ENCODE peak calls at places on chromosome 2, in ten cellular contexts. One of them, this sample, is unnamed. For H3K4me1, the result is how much of the 10 kb centered on the place peaks cover.

GRCh38 chr2:100399714-100400113 is 17.8 kb downstream of the CHST10 start:
- DNase-seq in hepatocyte: no peak
- DNase-seq in cardiac muscle cell: no peak
- DNase-seq in aorta: no peak
- DNase-seq in GM23248: no peak
- DNase-seq in body of pancreas: no peak
- DNase-seq in prostate gland: no peak
- DNase-seq in NT2/D1: no peak
- DNase-seq in transverse colon: no peak
- DNase-seq in pancreas: no peak
- DNase-seq in this sample: no peak

GRCh38 chr2:189580267-189580661 is 322 bp downstream of the SLC40A1 start:
- DNase-seq in transverse colon: peak
- DNase-seq in NT2/D1: peak
- DNase-seq in body of pancreas: peak
- DNase-seq in GM23248: no peak
- DNase-seq in hepatocyte: peak
- DNase-seq in prostate gland: peak
- DNase-seq in aorta: peak
- DNase-seq in pancreas: peak
- DNase-seq in cardiac muscle cell: peak
- DNase-seq in this sample: peak

GRCh38 chr2:28507806-28508764 is 12.2 kb downstream of the PLB1 start:
- DNase-seq in NT2/D1: no peak
- DNase-seq in prostate gland: no peak
- DNase-seq in cardiac muscle cell: no peak
- DNase-seq in transverse colon: peak
- DNase-seq in pancreas: no peak
- DNase-seq in body of pancreas: no peak
- DNase-seq in hepatocyte: peak
- DNase-seq in GM23248: no peak
- DNase-seq in aorta: no peak
- DNase-seq in this sample: no peak

GRCh38 chr2:20141056-20141762 is 83.7 kb downstream of the SDC1 start:
- DNase-seq in pancreas: no peak
- DNase-seq in body of pancreas: peak
- DNase-seq in prostate gland: peak
- DNase-seq in hepatocyte: peak
- DNase-seq in NT2/D1: no peak
- DNase-seq in transverse colon: peak
- DNase-seq in aorta: peak
- DNase-seq in GM23248: peak
- DNase-seq in cardiac muscle cell: peak
- DNase-seq in this sample: peak

GRCh38 chr2:109736177-109736827 is 57.8 kb upstream of the RGPD5 start:
- DNase-seq in pancreas: peak
- DNase-seq in aorta: peak
- DNase-seq in hepatocyte: peak
- DNase-seq in body of pancreas: peak
- DNase-seq in transverse colon: peak
- DNase-seq in cardiac muscle cell: peak
- DNase-seq in GM23248: peak
- DNase-seq in NT2/D1: peak
- DNase-seq in prostate gland: peak
- DNase-seq in this sample: peak

GRCh38 chr2:10161961-10162441 is 39.5 kb downstream of the RRM2 start:
- DNase-seq in prostate gland: no peak
- DNase-seq in transverse colon: peak
- DNase-seq in cardiac muscle cell: peak
- DNase-seq in pancreas: no peak
- DNase-seq in hepatocyte: no peak
- DNase-seq in NT2/D1: no peak
- DNase-seq in GM23248: peak
- DNase-seq in body of pancreas: no peak
- DNase-seq in aorta: no peak
- DNase-seq in this sample: no peak

GRCh38 chr2:28352726-28353125 is 39.9 kb upstream of the FOSL2 start:
- DNase-seq in pancreas: no peak
- DNase-seq in hepatocyte: no peak
- DNase-seq in transverse colon: no peak
- DNase-seq in cardiac muscle cell: no peak
- DNase-seq in GM23248: no peak
- DNase-seq in body of pancreas: no peak
- DNase-seq in aorta: peak
- DNase-seq in NT2/D1: no peak
- DNase-seq in prostate gland: no peak
- DNase-seq in this sample: no peak

GRCh38 chr2:64143154-64144056 is 815 bp downstream of the PELI1 start:
- DNase-seq in pancreas: peak
- DNase-seq in aorta: peak
- DNase-seq in transverse colon: no peak
- DNase-seq in body of pancreas: peak
- DNase-seq in prostate gland: peak
- DNase-seq in cardiac muscle cell: peak
- DNase-seq in hepatocyte: peak
- DNase-seq in GM23248: peak
- DNase-seq in NT2/D1: peak
- DNase-seq in this sample: peak

GRCh38 chr2:200472853-200473464 is 36.9 kb downstream of the KCTD18 start:
- DNase-seq in cardiac muscle cell: no peak
- DNase-seq in pancreas: no peak
- DNase-seq in body of pancreas: no peak
- DNase-seq in aorta: no peak
- DNase-seq in NT2/D1: no peak
- DNase-seq in GM23248: no peak
- DNase-seq in transverse colon: no peak
- DNase-seq in hepatocyte: no peak
- DNase-seq in prostate gland: no peak
- DNase-seq in this sample: no peak

GRCh38 chr2:200467806-200468686 is 41.8 kb downstream of the KCTD18 start:
- DNase-seq in NT2/D1: no peak
- DNase-seq in prostate gland: no peak
- DNase-seq in aorta: no peak
- DNase-seq in body of pancreas: no peak
- DNase-seq in hepatocyte: no peak
- DNase-seq in pancreas: no peak
- DNase-seq in cardiac muscle cell: no peak
- DNase-seq in GM23248: no peak
- DNase-seq in transverse colon: no peak
- DNase-seq in this sample: no peak

GRCh38 chr2:200471324-200471848 is 38.5 kb downstream of the KCTD18 start:
- DNase-seq in prostate gland: no peak
- DNase-seq in cardiac muscle cell: peak
- DNase-seq in pancreas: no peak
- DNase-seq in GM23248: peak
- DNase-seq in hepatocyte: peak
- DNase-seq in transverse colon: peak
- DNase-seq in body of pancreas: no peak
- DNase-seq in aorta: no peak
- DNase-seq in NT2/D1: no peak
- DNase-seq in this sample: no peak

GRCh38 chr2:200471928-200472645 is 37.8 kb downstream of the KCTD18 start:
- DNase-seq in aorta: no peak
- DNase-seq in prostate gland: no peak
- DNase-seq in cardiac muscle cell: no peak
- DNase-seq in NT2/D1: no peak
- DNase-seq in hepatocyte: no peak
- DNase-seq in GM23248: no peak
- DNase-seq in body of pancreas: no peak
- DNase-seq in transverse colon: no peak
- DNase-seq in pancreas: no peak
- DNase-seq in this sample: no peak

DNA sequence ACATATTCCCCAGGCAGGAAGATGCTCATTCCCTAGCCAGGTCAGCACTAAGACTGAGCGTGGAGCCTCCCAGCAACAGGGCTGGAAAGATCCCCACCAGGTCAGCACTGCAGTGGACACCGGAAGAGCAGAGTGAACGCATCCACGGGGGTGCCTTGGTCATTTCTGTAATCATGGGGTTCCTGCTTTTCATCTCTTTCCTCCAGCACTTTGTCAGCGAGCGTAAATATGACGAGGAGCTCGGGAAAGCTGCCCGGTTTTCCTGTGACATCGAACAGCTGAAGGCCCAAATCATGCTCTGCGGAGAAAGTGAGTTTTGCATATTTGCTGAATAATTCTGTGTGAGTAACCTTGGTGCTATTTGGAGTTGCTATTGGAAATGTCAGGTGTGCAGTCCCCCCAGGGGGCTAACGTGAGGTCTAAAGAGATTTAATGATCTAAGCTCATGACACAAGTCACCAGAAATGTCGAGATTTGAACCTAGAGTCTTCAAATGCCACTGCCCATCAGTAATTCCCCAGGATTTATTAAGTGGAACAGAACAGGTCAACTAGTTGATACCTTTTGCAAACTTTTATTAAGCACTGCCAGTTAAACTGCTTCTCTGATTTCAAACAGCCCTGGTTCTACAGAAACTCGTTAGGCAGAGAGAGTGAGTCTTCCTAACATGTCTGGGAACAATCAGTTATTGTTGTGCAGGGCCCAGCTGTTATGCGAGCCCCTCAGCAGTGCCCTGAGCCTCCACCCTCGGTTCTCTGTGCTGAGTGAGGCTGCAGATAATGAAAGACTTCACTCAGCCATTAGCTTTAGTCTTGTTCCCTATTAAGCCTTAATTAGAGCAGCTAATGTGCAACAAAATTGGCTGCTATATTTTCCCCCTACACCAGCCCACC is 39.9 kb downstream of the KCTD18 start:
- DNase-seq in GM23248: no peak
- DNase-seq in pancreas: no peak
- DNase-seq in prostate gland: no peak
- DNase-seq in transverse colon: peak
- DNase-seq in aorta: no peak
- DNase-seq in hepatocyte: no peak
- DNase-seq in body of pancreas: peak
- DNase-seq in cardiac muscle cell: peak
- DNase-seq in NT2/D1: no peak
- DNase-seq in this sample: peak
- H3K4me1 ChIP-seq in GM23248: under half
- H3K4me1 ChIP-seq in pancreas: under half
- H3K4me1 ChIP-seq in prostate gland: under half
- H3K4me1 ChIP-seq in transverse colon: under half
- H3K4me1 ChIP-seq in aorta: under half
- H3K4me1 ChIP-seq in hepatocyte: under half
- H3K4me1 ChIP-seq in body of pancreas: under half
- H3K4me1 ChIP-seq in cardiac muscle cell: under half
- H3K4me1 ChIP-seq in NT2/D1: under half
- H3K4me1 ChIP-seq in this sample: under half

DNA sequence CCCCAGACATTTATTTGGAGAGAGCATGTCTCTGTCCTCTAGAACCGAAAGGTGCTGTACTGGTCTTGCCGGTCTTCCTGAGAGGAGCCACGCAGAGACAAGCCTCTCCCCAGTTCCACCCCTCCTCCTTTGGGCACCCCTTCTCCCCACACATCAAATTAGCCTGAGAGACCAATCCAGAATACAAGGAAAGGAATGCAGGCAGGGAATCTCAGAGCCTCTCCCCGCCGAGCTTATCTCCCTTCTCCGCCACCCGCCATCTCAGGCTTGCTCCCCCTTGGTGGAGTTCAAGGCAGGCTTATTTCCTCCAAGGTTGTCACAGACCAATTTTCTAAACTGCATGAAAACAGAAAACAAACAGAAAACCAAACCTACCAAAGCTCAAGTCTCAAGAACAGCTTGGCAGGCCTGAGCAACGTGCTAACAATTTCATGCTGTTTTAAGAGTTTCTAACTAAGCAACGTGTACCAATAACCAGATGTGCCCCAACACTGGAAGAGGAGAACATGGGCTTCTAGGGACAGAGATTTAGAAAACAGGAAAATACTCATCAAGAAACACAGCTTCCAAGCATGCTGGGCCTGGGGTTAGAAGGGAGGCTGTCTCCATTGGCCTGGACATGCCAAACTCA is 124.5 kb upstream of the PKDCC start:
- DNase-seq in prostate gland: no peak
- DNase-seq in pancreas: no peak
- DNase-seq in transverse colon: no peak
- DNase-seq in GM23248: no peak
- DNase-seq in hepatocyte: no peak
- DNase-seq in body of pancreas: no peak
- DNase-seq in NT2/D1: no peak
- DNase-seq in aorta: no peak
- DNase-seq in cardiac muscle cell: no peak
- DNase-seq in this sample: no peak
- H3K4me1 ChIP-seq in prostate gland: under half
- H3K4me1 ChIP-seq in pancreas: under half
- H3K4me1 ChIP-seq in transverse colon: under half
- H3K4me1 ChIP-seq in GM23248: under half
- H3K4me1 ChIP-seq in hepatocyte: under half
- H3K4me1 ChIP-seq in body of pancreas: under half
- H3K4me1 ChIP-seq in NT2/D1: under half
- H3K4me1 ChIP-seq in aorta: under half
- H3K4me1 ChIP-seq in cardiac muscle cell: under half
- H3K4me1 ChIP-seq in this sample: under half

DNA sequence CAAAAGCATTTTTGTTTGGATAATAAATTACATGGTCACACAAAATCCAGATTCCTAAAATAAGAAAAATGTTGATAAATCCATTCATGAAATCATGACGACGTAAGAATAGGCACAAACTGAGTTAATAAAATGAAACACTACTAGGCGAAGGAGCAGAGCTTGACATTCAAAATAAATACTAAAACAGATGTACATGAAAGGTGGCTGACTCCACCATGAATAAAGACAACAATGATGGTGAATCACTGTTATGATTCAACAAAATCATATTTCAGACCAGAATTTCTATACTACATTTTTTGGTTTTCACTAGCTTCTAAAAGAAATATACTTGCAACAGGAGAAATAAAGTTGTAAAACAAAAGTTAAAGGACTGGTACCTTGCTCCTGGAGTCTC is 122.0 kb upstream of the RNU4ATAC start:
- DNase-seq in GM23248: peak
- DNase-seq in NT2/D1: no peak
- DNase-seq in cardiac muscle cell: no peak
- DNase-seq in prostate gland: no peak
- DNase-seq in transverse colon: no peak
- DNase-seq in pancreas: no peak
- DNase-seq in aorta: no peak
- DNase-seq in hepatocyte: no peak
- DNase-seq in body of pancreas: no peak
- DNase-seq in this sample: no peak
- H3K4me1 ChIP-seq in GM23248: under half
- H3K4me1 ChIP-seq in NT2/D1: under half
- H3K4me1 ChIP-seq in cardiac muscle cell: under half
- H3K4me1 ChIP-seq in prostate gland: under half
- H3K4me1 ChIP-seq in transverse colon: under half
- H3K4me1 ChIP-seq in pancreas: under half
- H3K4me1 ChIP-seq in aorta: under half
- H3K4me1 ChIP-seq in hepatocyte: under half
- H3K4me1 ChIP-seq in body of pancreas: under half
- H3K4me1 ChIP-seq in this sample: under half

DNA sequence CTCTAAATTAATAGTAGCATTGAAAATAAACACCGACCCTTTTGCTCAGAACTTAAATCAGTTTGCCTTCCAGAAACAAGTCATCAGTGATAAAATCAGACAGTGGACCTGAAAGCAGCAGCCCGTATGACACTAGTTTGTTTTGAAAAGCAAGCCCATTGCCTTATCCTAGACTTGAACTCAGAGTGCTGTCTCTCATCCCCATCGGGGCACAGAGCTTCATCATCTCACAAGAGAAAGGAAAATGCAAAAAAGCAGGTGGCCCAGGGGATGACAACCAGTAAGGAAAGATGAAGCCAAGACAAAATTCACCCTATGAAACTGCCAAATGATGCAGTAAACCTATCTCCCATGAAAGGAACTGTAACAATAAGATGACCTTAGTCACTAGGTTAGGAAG is 71.2 kb downstream of the CERKL start:
- DNase-seq in NT2/D1: no peak
- DNase-seq in body of pancreas: no peak
- DNase-seq in GM23248: no peak
- DNase-seq in transverse colon: no peak
- DNase-seq in aorta: no peak
- DNase-seq in cardiac muscle cell: no peak
- DNase-seq in hepatocyte: no peak
- DNase-seq in prostate gland: no peak
- DNase-seq in pancreas: no peak
- DNase-seq in this sample: no peak
- H3K4me1 ChIP-seq in NT2/D1: under half
- H3K4me1 ChIP-seq in body of pancreas: under half
- H3K4me1 ChIP-seq in GM23248: under half
- H3K4me1 ChIP-seq in transverse colon: under half
- H3K4me1 ChIP-seq in aorta: under half
- H3K4me1 ChIP-seq in cardiac muscle cell: under half
- H3K4me1 ChIP-seq in hepatocyte: under half
- H3K4me1 ChIP-seq in prostate gland: under half
- H3K4me1 ChIP-seq in pancreas: under half
- H3K4me1 ChIP-seq in this sample: under half